ENCODE peak calls at places on chromosomes 2 and 18, in five cellular contexts. X is NCI-H1092 treated with DMSO at 0.1 percent for 48 hours; C is CD8-positive, alpha-beta memory T cell; G is globus pallidus; N is bronchial epithelial cell. I is an unnamed sample.

GRCh38 chr2:3470166-3470651 is 49.1 kb downstream of the ADI1 start:
- DNase-seq in X (no peak), C (no peak), G (peak), N (peak), I (no peak)

GRCh38 chr2:200477667-200478121 is 32.2 kb downstream of the KCTD18 start:
- DNase-seq in X (no peak), C (no peak), G (peak), N (no peak), I (no peak)

GRCh38 chr2:235546151-235546435 is 52.2 kb downstream of the AGAP1 start:
- DNase-seq in X (no peak), C (no peak), G (no peak), N (no peak), I (no peak)

GRCh38 chr2:141570474-141571131 is 560.2 kb downstream of the LRP1B start:
- DNase-seq in X (no peak), C (no peak), G (no peak), N (no peak), I (no peak)

GRCh38 chr2:112024246-112024645 is 30.8 kb upstream of the TMEM87B start:
- DNase-seq in X (no peak), C (no peak), G (peak), N (no peak), I (no peak)

GRCh38 chr2:102436284-102436683 is 13.3 kb downstream of the IL18RAP start:
- DNase-seq in X (no peak), C (no peak), G (peak), N (no peak), I (no peak)

GRCh38 chr2:129812071-129812470 is 167.4 kb upstream of the RAB6C start:
- DNase-seq in X (no peak), C (no peak), G (peak), N (no peak), I (no peak)

GRCh38 chr2:219484343-219485200 is 14.1 kb upstream of the GMPPA start:
- DNase-seq in X (no peak), C (no peak), G (no peak), N (no peak), I (no peak)

GRCh38 chr2:34193164-34193563 is 594.1 kb upstream of the FAM98A start:
- DNase-seq in X (no peak), C (no peak), G (no peak), N (no peak), I (no peak)

GRCh38 chr2:151040036-151040435 is 221.6 kb downstream of the RBM43 start:
- DNase-seq in X (no peak), C (no peak), G (no peak), N (peak), I (no peak)

GRCh38 chr2:237859082-237859433 is 365 bp upstream of the RAMP1 start:
- DNase-seq in X (no peak), C (no peak), G (no peak), N (no peak), I (no peak)

GRCh38 chr2:238286987-238287386 is 1.4 kb downstream of the PER2 start:
- DNase-seq in X (no peak), C (no peak), G (no peak), N (peak), I (no peak)

GRCh38 chr18:34085140-34085739 is 139.5 kb downstream of the NOL4 start:
- DNase-seq in X (no peak), C (no peak), G (no peak), N (no peak), I (no peak)

GRCh38 chr2:37890893-37891495 is 34.1 kb upstream of the RMDN2 start:
- DNase-seq in X (peak), C (peak), G (peak), N (peak), I (peak)

GRCh38 chr18:22332590-22332989 is 85.1 kb downstream of the CTAGE1 start:
- DNase-seq in X (no peak), C (no peak), G (no peak), N (no peak), I (no peak)

GRCh38 chr2:120066708-120067547 is 54.1 kb downstream of the EPB41L5 start:
- DNase-seq in X (peak), C (no peak), G (no peak), N (peak), I (no peak)

GRCh38 chr18:41077076-41077475 is 878.0 kb upstream of the PIK3C3 start:
- DNase-seq in X (no peak), C (no peak), G (no peak), N (peak), I (no peak)

GRCh38 chr2:96157649-96158553 is 12.7 kb upstream of the DUSP2 start:
- DNase-seq in X (no peak), C (peak), G (no peak), N (no peak), I (no peak)

GRCh38 chr18:50297621-50298442 is 10.3 kb upstream of the CXXC1 start:
- DNase-seq in X (peak), C (peak), G (peak), N (peak), I (peak)

GRCh38 chr2:53170463-53170862 is 597.1 kb upstream of the CHAC2 start:
- DNase-seq in X (no peak), C (no peak), G (no peak), N (no peak), I (no peak)

GRCh38 chr2:72920317-72921087 is 3.2 kb downstream of the EMX1 start:
- DNase-seq in X (peak), C (no peak), G (no peak), N (no peak), I (peak)

GRCh38 chr2:119126650-119127049 is 31.9 kb downstream of the C1QL2 start:
- DNase-seq in X (no peak), C (no peak), G (no peak), N (peak), I (no peak)

GRCh38 chr2:128278979-128279378 is 39.7 kb downstream of the HS6ST1 start:
- DNase-seq in X (no peak), C (no peak), G (no peak), N (no peak), I (no peak)

GRCh38 chr2:230614913-230615332 is 97.7 kb upstream of the CAB39 start:
- DNase-seq in X (no peak), C (no peak), G (no peak), N (peak), I (no peak)

GRCh38 chr2:126885701-126886121 is 13.0 kb upstream of the TEX51 start:
- DNase-seq in X (no peak), C (no peak), G (peak), N (no peak), I (no peak)

GRCh38 chr2:23427350-23427749 is 42.4 kb downstream of the KLHL29 start:
- DNase-seq in X (no peak), C (no peak), G (no peak), N (no peak), I (no peak)

GRCh38 chr2:213317929-213318328 is 33.7 kb downstream of the SPAG16 start:
- DNase-seq in X (no peak), C (no peak), G (no peak), N (peak), I (no peak)

GRCh38 chr2:26001743-26002341 is 19.5 kb upstream of the KIF3C start:
- DNase-seq in X (peak), C (no peak), G (peak), N (no peak), I (no peak)

GRCh38 chr18:44744206-44745180 is 63.8 kb downstream of the SETBP1 start:
- DNase-seq in X (peak), C (no peak), G (peak), N (no peak), I (no peak)

GRCh38 chr2:47564129-47564528 is 161.2 kb downstream of the MSH2 start:
- DNase-seq in X (no peak), C (no peak), G (no peak), N (no peak), I (no peak)

GRCh38 chr2:139214806-139215205 is 434.6 kb upstream of the NXPH2 start:
- DNase-seq in X (no peak), C (no peak), G (no peak), N (peak), I (no peak)

GRCh38 chr2:18455256-18455862 is 105.1 kb downstream of the RDH14 start:
- DNase-seq in X (no peak), C (no peak), G (no peak), N (peak), I (no peak)

GRCh38 chr2:193502363-193503035 is 1307.8 kb upstream of the TMEFF2 start:
- DNase-seq in X (peak), C (no peak), G (no peak), N (no peak), I (no peak)

I was measured in NCI-H2227 treated with DMSO at 0.1 percent for 48 hours.